ENCODE peak calls at places on chromosomes 11 and 22, in ten cellular contexts. X is A549; U is fibroblast of mammary gland; S is bronchial epithelial cell; J is foreskin fibroblast; A is astrocyte of the cerebellum; Y is CD4-positive, CD25-positive, alpha-beta regulatory T cell; L is naive thymus-derived CD4-positive, alpha-beta T cell; H is epithelial cell of esophagus; B is GM12865. R is an unnamed sample.

GRCh38 chr22:27113211-27114030 is 456.0 kb downstream of the MIAT start:
- DNase-seq in Y (no peak), B (no peak), X (peak), S (peak), L (no peak), A (peak), J (peak), H (peak), U (peak), R (peak)

GRCh38 chr11:10500263-10500601 is 40.8 kb downstream of the RNF141 start:
- DNase-seq in H (no peak), L (no peak), J (no peak), S (no peak), Y (no peak), A (no peak), X (no peak), U (no peak), B (no peak), R (no peak)

GRCh38 chr11:78112588-78113275 is 26.7 kb downstream of the ALG8 start:
- DNase-seq in Y (no peak), X (no peak), L (no peak), H (no peak), B (peak), J (no peak), S (no peak), A (no peak), U (no peak), R (no peak)

GRCh38 chr11:105937331-105937730 is 84.7 kb downstream of the MSANTD4 start:
- DNase-seq in Y (no peak), X (peak), J (peak), L (no peak), U (peak), S (peak), A (peak), H (peak), B (no peak), R (peak)

GRCh38 chr11:67422894-67423293 is 5.4 kb upstream of the RPS6KB2 start:
- DNase-seq in Y (no peak), H (peak), X (no peak), A (no peak), U (no peak), L (no peak), B (no peak), J (no peak), S (peak), R (no peak)

GRCh38 chr11:102287963-102288744 is 29.1 kb upstream of the BIRC3 start:
- DNase-seq in B (peak), S (peak), L (peak), U (peak), Y (peak), A (peak), H (peak), J (peak), X (peak), R (peak)

GRCh38 chr22:23047742-23048141 is 22.6 kb upstream of the GNAZ start:
- DNase-seq in Y (no peak), J (no peak), S (no peak), A (no peak), U (no peak), L (no peak), B (no peak), H (no peak), X (no peak), R (no peak)

GRCh38 chr22:35394810-35395563 is 5.0 kb upstream of the MCM5 start:
- DNase-seq in X (no peak), H (no peak), B (no peak), Y (no peak), J (no peak), S (no peak), L (no peak), U (no peak), A (no peak), R (no peak)

GRCh38 chr11:78354741-78355705 is 62.6 kb downstream of the GAB2 start:
- DNase-seq in Y (no peak), L (no peak), X (no peak), A (peak), H (no peak), J (peak), S (no peak), B (peak), U (peak), R (peak)

GRCh38 chr11:59221438-59221837 is 8.7 kb upstream of the MPEG1 start:
- DNase-seq in U (peak), J (peak), B (no peak), S (peak), H (peak), X (peak), A (no peak), L (no peak), Y (no peak), R (peak)

GRCh38 chr11:106098893-106099553 is 21.6 kb downstream of the AASDHPPT start:
- DNase-seq in X (no peak), U (no peak), S (no peak), A (no peak), Y (no peak), L (no peak), H (no peak), J (no peak), B (no peak), R (no peak)

GRCh38 chr11:117600261-117600783 is 196.7 kb downstream of the DSCAML1 start:
- DNase-seq in U (no peak), B (no peak), H (no peak), S (no peak), J (no peak), X (no peak), A (no peak), L (no peak), Y (no peak), R (no peak)

GRCh38 chr11:74085542-74085892 is 76.6 kb upstream of the UCP3 start:
- DNase-seq in L (no peak), B (no peak), J (peak), S (no peak), Y (no peak), X (no peak), H (peak), U (no peak), A (no peak), R (no peak)

GRCh38 chr11:95922536-95923440 is 1.1 kb downstream of the MTMR2 start:
- DNase-seq in S (peak), Y (no peak), L (no peak), A (no peak), B (no peak), J (peak), H (no peak), X (no peak), U (peak), R (peak)

GRCh38 chr11:22778642-22779041 is 51.0 kb downstream of the SVIP start:
- DNase-seq in A (no peak), B (no peak), X (peak), H (peak), L (no peak), J (no peak), Y (no peak), S (peak), U (no peak), R (no peak)

GRCh38 chr11:13376838-13377237 is 86.2 kb downstream of the BTBD10 start:
- DNase-seq in H (no peak), X (no peak), B (no peak), U (no peak), J (no peak), A (no peak), Y (no peak), L (no peak), S (no peak), R (no peak)

GRCh38 chr22:36151006-36151595 is 9.5 kb downstream of the APOL3 start:
- DNase-seq in A (no peak), B (no peak), Y (no peak), U (peak), S (no peak), L (no peak), J (peak), X (no peak), H (no peak), R (peak)

GRCh38 chr11:11843233-11843632 is 1.5 kb downstream of the USP47 start:
- DNase-seq in L (peak), S (peak), X (peak), H (peak), U (peak), J (peak), A (no peak), B (peak), Y (peak), R (peak)

GRCh38 chr22:48393041-48393370 is 1434.7 kb downstream of the BRD1 start:
- DNase-seq in H (no peak), Y (no peak), L (no peak), X (no peak), S (no peak), U (no peak), B (no peak), A (no peak), J (no peak), R (no peak)

GRCh38 chr11:33258631-33259184 is 1.5 kb downstream of the HIPK3 start:
- DNase-seq in L (no peak), J (no peak), X (peak), B (no peak), A (no peak), U (peak), S (peak), Y (no peak), H (peak), R (peak)

GRCh38 chr11:33264926-33265325 is 7.7 kb downstream of the HIPK3 start:
- DNase-seq in A (no peak), X (no peak), U (no peak), Y (no peak), J (no peak), L (no peak), S (no peak), H (no peak), B (no peak), R (no peak)

GRCh38 chr11:33263549-33263948 is 6.4 kb downstream of the HIPK3 start:
- DNase-seq in U (no peak), Y (no peak), S (no peak), H (no peak), X (no peak), A (no peak), L (no peak), B (no peak), J (no peak), R (no peak)

GRCh38 chr11:33259869-33260268 is 2.7 kb downstream of the HIPK3 start:
- DNase-seq in B (no peak), X (no peak), U (no peak), H (no peak), A (no peak), S (peak), J (no peak), Y (no peak), L (no peak), R (no peak)

GRCh38 chr11:33262016-33262638 is 4.9 kb downstream of the HIPK3 start:
- DNase-seq in A (no peak), X (no peak), L (no peak), J (peak), B (peak), Y (no peak), S (no peak), H (no peak), U (peak), R (peak)
- H3K4me3 ChIP-seq in A (no peak), X (no peak), L (no peak), J (no peak), B (no peak), Y (peak), S (no peak), H (no peak), U (no peak), R (no peak)

DNA sequence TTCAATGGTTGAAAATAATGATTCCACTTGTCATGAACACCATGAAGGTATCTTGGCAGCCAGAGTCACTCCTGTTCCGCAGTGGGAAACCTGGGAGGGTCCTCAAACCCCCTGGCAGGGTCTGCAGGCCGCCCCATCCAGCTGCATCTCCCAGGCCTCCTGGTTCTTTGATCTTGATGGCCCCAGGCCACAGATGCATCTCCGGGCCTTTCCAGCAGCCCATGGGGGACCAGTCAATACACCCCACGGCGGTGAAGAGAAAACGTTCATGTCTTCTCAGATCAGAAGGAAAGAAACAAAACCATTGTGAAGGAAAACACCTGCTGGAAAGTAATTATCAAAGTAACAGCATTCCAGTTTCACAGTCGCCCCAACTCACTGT is 1.8 kb upstream of the TTLL8 start:
- DNase-seq in S (no peak), H (no peak), U (no peak), A (no peak), L (no peak), Y (no peak), J (no peak), X (no peak), B (no peak), R (no peak)
- H3K4me3 ChIP-seq in S (no peak), H (no peak), U (no peak), A (no peak), L (no peak), Y (no peak), J (no peak), X (no peak), B (no peak), R (no peak)

GRCh38 chr22:41909290-41910049 is 5.4 kb downstream of the SHISA8 start:
- DNase-seq in X (no peak), U (no peak), B (no peak), J (no peak), S (no peak), Y (no peak), A (no peak), L (no peak), H (no peak), R (no peak)
- H3K4me3 ChIP-seq in X (no peak), U (no peak), B (no peak), J (no peak), S (no peak), Y (no peak), A (no peak), L (no peak), H (no peak), R (no peak)

DNA sequence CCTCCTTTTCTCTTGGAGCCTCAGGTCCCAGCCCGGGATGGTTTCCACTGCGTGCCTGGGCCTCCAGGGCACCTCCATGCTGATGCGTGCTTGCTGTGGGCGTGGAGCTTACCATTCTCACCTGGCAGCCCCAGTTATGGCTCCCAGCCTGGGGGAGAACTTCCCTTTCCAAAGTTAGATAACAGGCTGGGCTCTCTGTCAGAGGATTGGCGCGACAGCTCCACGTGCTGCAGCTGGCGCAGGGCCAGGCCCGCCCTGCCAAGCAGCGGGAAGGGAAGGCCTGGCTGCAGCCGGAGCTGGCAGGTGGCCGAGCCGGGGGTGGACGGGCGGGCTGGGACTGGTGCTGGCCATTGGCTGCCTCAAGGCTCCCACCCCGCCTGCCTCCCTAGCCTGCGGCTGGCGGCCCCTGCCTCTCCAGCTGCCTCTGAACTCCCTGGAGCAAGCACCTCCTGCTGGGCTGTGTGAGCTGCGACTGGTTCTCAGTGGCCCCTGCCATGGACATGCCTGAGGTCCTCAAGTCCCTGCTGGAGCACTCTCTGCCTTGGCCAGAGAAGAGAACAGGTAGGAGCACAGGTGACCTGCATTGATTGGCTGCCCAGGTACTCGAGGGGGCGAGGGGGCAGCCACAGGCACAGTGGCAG is 14.6 kb upstream of the TEF start:
- DNase-seq in U (peak), J (peak), X (peak), S (peak), Y (no peak), B (no peak), L (peak), H (peak), A (peak), R (peak)
- H3K4me3 ChIP-seq in U (peak), J (peak), X (no peak), S (peak), Y (no peak), B (no peak), L (no peak), H (peak), A (peak), R (peak)

GRCh38 chr11:7577883-7578242 is 64.1 kb downstream of the PPFIBP2 start:
- DNase-seq in H (peak), B (no peak), J (peak), L (peak), S (peak), Y (no peak), X (no peak), A (no peak), U (peak), R (peak)
- H3K4me3 ChIP-seq in H (no peak), B (no peak), J (peak), L (no peak), S (no peak), Y (peak), X (no peak), A (no peak), U (peak), R (peak)

DNA sequence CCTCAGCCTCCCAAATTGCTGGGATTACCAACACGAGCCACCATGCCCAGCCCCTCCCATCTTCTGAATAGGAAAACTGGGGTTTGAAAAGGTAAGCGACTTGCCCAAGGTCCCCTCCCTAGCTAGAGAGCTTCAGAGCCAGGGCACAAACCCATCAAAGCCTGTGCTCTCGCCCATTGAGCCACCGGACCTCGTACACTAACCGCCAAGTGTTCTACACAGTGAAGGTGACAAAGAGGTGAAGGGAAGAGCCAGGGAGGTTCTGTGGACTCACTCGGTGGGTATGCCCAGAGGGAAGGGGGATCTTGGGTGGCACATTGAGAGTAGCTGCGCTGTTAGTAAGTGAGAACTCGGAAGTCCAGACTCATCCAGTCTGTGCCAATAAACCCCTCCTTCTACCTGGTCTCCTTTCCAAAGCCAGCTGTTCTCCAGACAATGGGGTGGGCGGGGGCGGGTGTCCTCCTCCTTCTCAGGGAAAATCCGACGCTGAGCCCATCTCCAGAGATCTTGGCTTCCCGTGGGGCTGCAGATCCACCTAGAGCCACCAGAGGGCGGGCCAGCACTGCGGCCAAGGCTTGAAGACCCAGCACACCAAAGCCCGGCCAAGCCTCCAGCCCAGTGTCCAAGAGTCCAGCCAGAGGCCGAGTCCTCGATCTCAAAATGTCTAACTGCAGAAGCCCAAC is 3.2 kb upstream of the RTN4RL2 start:
- DNase-seq in Y (peak), X (peak), B (peak), H (peak), S (peak), L (peak), J (peak), A (peak), U (peak), R (peak)
- H3K4me3 ChIP-seq in Y (no peak), X (no peak), B (no peak), H (no peak), S (no peak), L (no peak), J (no peak), A (no peak), U (no peak), R (no peak)

GRCh38 chr11:118911880-118912741 is 13.6 kb downstream of the BCL9L start:
- DNase-seq in Y (no peak), L (peak), B (peak), U (peak), S (peak), X (peak), A (peak), H (peak), J (peak), R (peak)
- H3K4me3 ChIP-seq in Y (peak), L (peak), B (peak), U (peak), S (peak), X (peak), A (no peak), H (peak), J (peak), R (peak)

GRCh38 chr11:124643605-124644425 is 21.2 kb downstream of the TBRG1 start:
- DNase-seq in S (peak), H (peak), A (peak), B (no peak), J (peak), U (peak), L (no peak), X (no peak), Y (no peak), R (peak)
- H3K4me3 ChIP-seq in S (no peak), H (no peak), A (no peak), B (no peak), J (no peak), U (no peak), L (no peak), X (no peak), Y (no peak), R (peak)

GRCh38 chr11:15810581-15810980 is 545.8 kb downstream of the SOX6 start:
- DNase-seq in X (no peak), A (no peak), U (no peak), S (no peak), J (no peak), Y (no peak), H (no peak), L (no peak), B (no peak), R (no peak)

GRCh38 chr11:15810079-15810478 is 546.3 kb downstream of the SOX6 start:
- DNase-seq in J (no peak), A (no peak), L (no peak), H (no peak), B (no peak), S (no peak), X (no peak), U (no peak), Y (no peak), R (no peak)

GRCh38 chr11:15806217-15806616 is 550.1 kb downstream of the SOX6 start:
- DNase-seq in J (no peak), A (no peak), S (no peak), Y (no peak), X (no peak), U (no peak), H (no peak), B (no peak), L (no peak), R (peak)

GRCh38 chr11:15805726-15806125 is 550.6 kb downstream of the SOX6 start:
- DNase-seq in L (no peak), U (no peak), B (no peak), J (no peak), S (no peak), A (no peak), Y (no peak), H (no peak), X (no peak), R (no peak)

DNA sequence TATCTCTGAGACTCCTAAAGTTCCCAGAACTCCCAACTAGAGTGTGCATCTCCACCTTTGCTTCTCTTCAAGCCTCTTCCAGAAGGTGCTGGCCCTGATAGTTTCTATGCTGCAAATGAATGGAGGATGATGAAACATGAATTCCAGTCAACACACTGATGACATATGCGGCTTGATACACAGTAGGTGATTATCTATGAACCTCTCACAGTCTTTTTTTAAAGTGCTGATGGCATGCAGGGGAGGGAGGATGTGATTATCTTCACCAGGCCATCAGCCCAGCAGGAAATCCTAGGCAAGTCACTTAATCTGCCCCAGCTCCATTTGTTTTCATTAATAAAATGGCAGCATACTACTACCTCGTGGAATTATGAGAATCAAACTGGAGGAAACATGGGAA is 548.5 kb downstream of the SOX6 start:
- DNase-seq in A (no peak), L (no peak), U (no peak), S (no peak), Y (no peak), H (no peak), J (no peak), X (no peak), B (no peak), R (no peak)
- H3K4me3 ChIP-seq in A (no peak), L (no peak), U (no peak), S (no peak), Y (no peak), H (no peak), J (no peak), X (no peak), B (no peak), R (no peak)

R was measured in fibroblast of the aortic adventitia.